ENCODE peak calls at places on chromosomes 2 and 18, in five cellular contexts. S is stomach, G is breast epithelium, O is SK-N-SH, Y is sigmoid colon. L is an unnamed sample.

GRCh38 chr2:128442891-128443302 is 124.2 kb upstream of the HS6ST1 start:
- DNase-seq in G (no peak), O (no peak), Y (peak), S (peak), L (peak)

GRCh38 chr2:8819194-8819593 is 18.2 kb downstream of the KIDINS220 start:
- DNase-seq in G (no peak), S (no peak), O (no peak), Y (no peak), L (no peak)

GRCh38 chr2:113208995-113209868 is 35.5 kb downstream of the PSD4 start:
- DNase-seq in Y (no peak), G (no peak), O (no peak), S (no peak), L (peak)

GRCh38 chr2:74199871-74200305 is 1.5 kb downstream of the MTHFD2 start:
- DNase-seq in S (no peak), O (no peak), Y (no peak), G (no peak), L (no peak)

GRCh38 chr2:84904717-84905174 is 710 bp upstream of the TMSB10 start:
- DNase-seq in S (peak), O (peak), Y (peak), G (peak), L (peak)

GRCh38 chr2:107174126-107174525 is 288.2 kb upstream of the ST6GAL2 start:
- DNase-seq in O (no peak), Y (no peak), S (no peak), G (no peak), L (no peak)

GRCh38 chr2:199468561-199469513 is 11.1 kb upstream of the SATB2 start:
- DNase-seq in Y (peak), O (peak), S (no peak), G (no peak), L (peak)

GRCh38 chr18:49619792-49620191 is 57.9 kb downstream of the LIPG start:
- DNase-seq in G (no peak), Y (no peak), O (no peak), S (no peak), L (no peak)

GRCh38 chr2:74255660-74256228 is 57.3 kb downstream of the MTHFD2 start:
- DNase-seq in O (no peak), Y (no peak), G (no peak), S (no peak), L (no peak)

GRCh38 chr18:61898576-61899205 is 5.9 kb upstream of the RNF152 start:
- DNase-seq in S (no peak), Y (no peak), G (no peak), O (no peak), L (no peak)

GRCh38 chr18:49694402-49694801 is 118.9 kb downstream of the ACAA2 start:
- DNase-seq in G (no peak), O (no peak), Y (no peak), S (no peak), L (no peak)

GRCh38 chr2:10982931-10983701 is 71.4 kb downstream of the KCNF1 start:
- DNase-seq in G (no peak), S (no peak), Y (peak), O (no peak), L (peak)

GRCh38 chr2:100742884-100743283 is 77.1 kb upstream of the NPAS2 start:
- DNase-seq in G (no peak), S (no peak), Y (no peak), O (peak), L (no peak)

GRCh38 chr2:192546566-192546965 is 351.8 kb upstream of the TMEFF2 start:
- DNase-seq in O (no peak), G (no peak), S (no peak), Y (no peak), L (no peak)

GRCh38 chr18:70693196-70693595 is 404.4 kb downstream of the SOCS6 start:
- DNase-seq in O (no peak), S (no peak), G (no peak), Y (no peak), L (no peak)

GRCh38 chr2:64841462-64841861 is 147.7 kb upstream of the SLC1A4 start:
- DNase-seq in Y (no peak), G (no peak), O (no peak), S (no peak), L (no peak)

GRCh38 chr2:64837925-64838641 is 151.1 kb upstream of the SLC1A4 start:
- DNase-seq in Y (peak), G (no peak), O (no peak), S (no peak), L (no peak)

GRCh38 chr2:64838817-64839216 is 150.4 kb upstream of the SLC1A4 start:
- DNase-seq in O (no peak), Y (no peak), G (no peak), S (no peak), L (peak)

GRCh38 chr2:64840419-64840818 is 148.8 kb upstream of the SLC1A4 start:
- DNase-seq in S (no peak), Y (no peak), G (no peak), O (no peak), L (no peak)

DNA sequence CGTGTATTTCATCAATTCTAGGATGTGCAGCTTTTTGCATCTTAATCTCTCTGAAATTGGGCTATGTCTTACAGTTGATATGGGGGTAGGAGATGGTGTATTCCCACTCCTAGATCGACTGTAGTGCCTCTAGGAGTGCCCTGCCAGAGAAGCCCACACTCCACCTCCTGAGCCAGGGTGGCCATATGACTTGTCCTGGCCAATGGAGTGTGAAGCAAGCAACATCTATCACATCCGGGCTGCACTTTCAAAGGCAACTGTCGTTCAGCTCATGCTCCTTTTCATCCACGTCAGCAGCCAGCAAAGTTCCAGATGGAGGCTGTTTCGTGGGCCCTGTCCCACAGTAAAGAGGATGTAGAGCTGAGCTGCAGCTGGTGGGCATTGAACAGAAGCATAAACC is 149.4 kb upstream of the SLC1A4 start:
- DNase-seq in G (no peak), Y (no peak), S (no peak), O (no peak), L (peak)
- TF ChIP-seq POLR2AphosphoS5 in G (no peak), Y (no peak), S (no peak), O (no peak), L (no peak)

DNA sequence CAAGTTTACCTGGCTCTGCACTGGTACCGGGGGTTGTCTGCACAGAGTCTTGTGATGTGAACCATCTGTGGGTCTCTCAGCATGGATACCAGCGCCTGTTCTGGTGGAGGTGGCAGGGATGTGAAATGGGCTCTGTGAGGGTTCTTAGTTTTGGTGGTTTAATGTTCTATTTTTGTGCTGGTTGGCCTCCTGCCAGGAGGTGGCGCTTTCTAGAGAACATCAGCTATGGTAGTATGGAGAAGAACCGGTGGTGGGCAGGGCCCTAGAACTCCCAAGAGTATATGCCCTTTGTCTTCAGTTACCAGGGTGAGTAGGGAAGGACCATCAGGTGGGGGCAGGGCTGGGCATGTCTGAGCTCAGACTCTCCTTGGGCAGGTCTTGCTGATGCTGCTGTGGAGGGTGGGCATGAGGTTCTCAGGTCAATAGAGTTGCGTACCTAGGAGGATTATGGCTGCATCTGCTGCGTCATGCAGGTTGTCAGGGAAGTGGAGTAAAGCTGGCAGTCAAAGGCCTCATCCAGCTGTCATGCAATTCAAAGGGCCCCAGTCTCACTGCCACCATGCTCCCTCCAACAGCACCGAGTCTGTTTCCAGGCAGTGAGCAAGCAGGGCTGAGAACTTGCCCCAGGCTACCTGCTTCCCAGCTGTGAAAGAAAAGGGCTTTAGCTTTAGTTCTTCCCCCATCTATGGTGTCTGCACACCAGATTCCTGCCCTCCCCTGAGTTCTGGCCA is 278.0 kb downstream of the METTL4 start:
- DNase-seq in O (no peak), Y (no peak), S (no peak), G (no peak), L (no peak)
- H3K27ac ChIP-seq in O (no peak), Y (no peak), S (no peak), G (no peak), L (no peak)

DNA sequence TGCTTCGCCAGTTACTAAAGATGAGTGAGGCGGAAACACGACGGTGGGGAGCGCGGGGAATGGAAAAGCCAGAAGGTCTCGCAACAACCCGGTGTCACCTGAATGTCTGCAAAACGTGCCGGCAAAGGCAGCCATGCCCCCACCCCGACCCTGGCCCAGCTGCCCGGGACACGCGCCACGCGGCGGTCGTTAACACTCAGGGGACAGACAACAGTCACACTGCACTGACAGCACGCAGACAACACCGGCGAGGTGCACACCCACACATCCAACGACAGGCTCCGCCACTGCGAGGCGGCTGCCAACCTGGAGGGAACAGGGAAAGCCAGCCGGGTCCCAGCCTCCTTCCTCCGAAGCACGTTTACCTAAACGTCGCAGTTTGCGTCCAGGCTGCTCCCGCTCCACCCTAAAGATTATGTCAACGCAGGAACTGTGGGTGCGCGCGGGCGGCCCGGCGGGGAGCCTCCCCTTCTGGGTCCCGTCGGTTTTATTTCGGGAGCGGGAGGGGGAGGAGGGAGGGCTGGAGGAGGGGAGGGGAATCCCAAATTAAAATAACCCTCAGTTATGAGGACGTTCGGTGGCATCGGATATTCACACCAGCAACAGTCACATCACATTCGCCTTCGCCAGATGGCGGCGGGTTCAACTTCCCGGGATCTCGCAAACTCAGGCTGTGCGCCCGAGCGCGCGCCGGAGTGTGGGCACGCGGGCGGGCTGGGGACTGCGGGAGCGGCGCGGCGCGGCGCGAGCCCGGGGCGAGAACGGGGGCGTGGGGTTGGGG is 694 bp downstream of the PTGR3 start:
- DNase-seq in O (peak), Y (peak), S (peak), G (no peak), L (no peak)
- TF ChIP-seq POLR2AphosphoS5 in O (no peak), Y (peak), S (no peak), G (no peak), L (no peak)

DNA sequence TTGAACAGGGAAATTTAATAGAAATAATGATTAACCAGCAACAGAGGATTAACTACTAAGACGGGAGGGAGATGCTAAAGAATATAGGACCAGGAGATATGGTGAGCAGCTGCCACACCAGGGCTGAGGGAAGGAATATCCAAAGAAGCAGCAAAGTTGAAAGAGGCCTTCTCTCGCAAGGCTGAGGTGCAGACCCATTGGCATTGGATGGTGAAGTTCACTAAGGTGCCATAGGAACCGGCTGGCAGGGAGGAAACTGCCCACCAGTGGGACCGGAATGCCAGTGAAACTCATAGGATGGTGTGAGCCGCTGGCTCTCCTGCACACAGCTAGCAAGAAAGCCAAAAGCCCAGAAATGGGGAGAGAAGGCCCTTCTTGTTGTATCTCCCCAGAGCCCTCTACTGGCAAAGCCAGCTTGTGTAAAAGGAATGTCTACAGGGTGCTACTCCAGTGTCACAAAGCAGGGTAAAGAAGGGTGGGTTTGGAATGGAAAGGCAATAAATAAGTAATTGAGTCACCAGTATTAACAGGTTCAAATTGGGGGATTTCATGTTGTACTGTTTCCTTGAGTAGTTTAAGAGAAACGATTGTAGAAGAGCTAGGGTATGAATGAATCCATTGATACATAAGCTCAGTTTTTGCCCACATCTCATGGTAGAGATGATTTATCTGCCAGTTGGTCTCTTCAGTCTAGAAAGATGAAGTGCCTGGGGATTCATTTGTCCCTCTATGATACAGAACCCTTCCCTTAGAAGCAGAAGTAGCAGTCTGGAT is 36.0 kb downstream of the FARP2 start:
- DNase-seq in G (no peak), O (peak), Y (no peak), S (peak), L (no peak)
- H3K27ac ChIP-seq in G (no peak), O (no peak), Y (no peak), S (no peak), L (no peak)

GRCh38 chr2:163347982-163348842 is 387.6 kb downstream of the FIGN start:
- DNase-seq in S (peak), G (peak), Y (peak), O (no peak), L (peak)
- TF ChIP-seq POLR2AphosphoS5 in S (peak), G (peak), Y (peak), O (no peak), L (no peak)

DNA sequence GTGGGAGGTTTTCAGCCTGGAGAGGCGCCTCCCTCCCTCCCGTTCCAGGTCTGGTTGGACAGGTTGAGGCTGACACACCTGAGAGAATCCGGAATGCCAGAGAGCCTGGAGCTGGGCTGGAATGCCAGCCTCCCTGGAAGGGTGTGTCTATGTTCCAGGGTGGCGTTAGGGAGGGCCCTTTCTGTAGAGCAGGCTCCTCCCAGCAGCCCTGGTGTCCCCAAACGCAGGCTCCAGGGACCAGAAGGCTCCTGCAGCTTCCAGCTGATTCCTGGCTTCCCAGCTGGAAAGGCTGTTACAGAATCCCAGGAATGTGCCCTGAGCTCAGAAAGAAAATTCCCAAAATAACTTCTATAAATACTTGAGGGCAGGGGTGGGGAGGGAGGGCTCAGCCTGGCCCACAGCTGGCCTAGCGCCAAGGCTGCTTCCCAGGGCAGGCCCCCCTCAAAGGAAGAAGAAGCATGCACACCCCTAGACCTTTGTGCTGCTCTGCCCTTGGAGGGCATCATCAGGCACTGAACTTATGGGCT is 85.4 kb downstream of the STPG4 start:
- DNase-seq in G (peak), Y (no peak), S (peak), O (peak), L (no peak)
- H3K27ac ChIP-seq in G (peak), Y (peak), S (peak), O (peak), L (peak)

GRCh38 chr2:189308056-189308790 is 128.7 kb upstream of the COL5A2 start:
- DNase-seq in S (no peak), G (no peak), O (no peak), Y (no peak), L (no peak)
- TF ChIP-seq POLR2AphosphoS5 in S (no peak), G (no peak), O (no peak), Y (no peak), L (no peak)

GRCh38 chr18:42480521-42480920 is 525.5 kb downstream of the PIK3C3 start:
- DNase-seq in S (no peak), O (no peak), G (no peak), Y (no peak), L (no peak)

GRCh38 chr18:42477261-42477660 is 522.2 kb downstream of the PIK3C3 start:
- DNase-seq in G (no peak), O (no peak), Y (no peak), S (no peak), L (no peak)

GRCh38 chr18:42471886-42472285 is 516.9 kb downstream of the PIK3C3 start:
- DNase-seq in O (no peak), G (no peak), S (no peak), Y (no peak), L (no peak)

GRCh38 chr18:42473611-42474010 is 518.6 kb downstream of the PIK3C3 start:
- DNase-seq in S (no peak), G (no peak), O (no peak), Y (no peak), L (no peak)

DNA sequence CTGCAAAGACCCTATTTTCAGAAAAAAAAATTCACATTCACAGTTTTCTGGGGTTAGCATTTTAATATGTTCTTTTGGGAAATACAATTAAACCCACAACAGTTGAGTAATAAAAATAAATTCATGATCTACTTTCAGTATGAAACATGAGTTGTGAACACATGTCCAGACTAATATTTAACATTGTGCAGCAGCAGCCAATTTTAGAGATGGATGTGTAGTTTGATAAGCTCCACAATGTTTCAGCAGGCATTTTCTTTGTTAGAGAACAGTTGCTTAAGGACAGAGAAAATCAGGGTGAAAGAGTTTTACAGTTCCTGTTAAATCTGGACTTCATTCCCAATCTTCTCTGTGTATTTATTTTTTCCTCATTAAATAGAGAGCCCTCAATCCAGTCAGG is 519.5 kb downstream of the PIK3C3 start:
- DNase-seq in G (no peak), O (peak), S (no peak), Y (no peak), L (no peak)
- H3K27ac ChIP-seq in G (no peak), O (no peak), S (no peak), Y (no peak), L (no peak)

GRCh38 chr2:19809206-19809605 is 92.6 kb downstream of the TTC32 start:
- DNase-seq in Y (no peak), G (no peak), S (no peak), O (no peak), L (no peak)

GRCh38 chr2:19810637-19811036 is 91.1 kb downstream of the TTC32 start:
- DNase-seq in O (no peak), G (no peak), S (no peak), Y (no peak), L (no peak)

GRCh38 chr2:19812166-19812565 is 89.6 kb downstream of the TTC32 start:
- DNase-seq in O (no peak), S (no peak), Y (peak), G (no peak), L (no peak)

GRCh38 chr2:19810148-19810547 is 91.6 kb downstream of the TTC32 start:
- DNase-seq in Y (no peak), S (no peak), G (no peak), O (no peak), L (no peak)

DNA sequence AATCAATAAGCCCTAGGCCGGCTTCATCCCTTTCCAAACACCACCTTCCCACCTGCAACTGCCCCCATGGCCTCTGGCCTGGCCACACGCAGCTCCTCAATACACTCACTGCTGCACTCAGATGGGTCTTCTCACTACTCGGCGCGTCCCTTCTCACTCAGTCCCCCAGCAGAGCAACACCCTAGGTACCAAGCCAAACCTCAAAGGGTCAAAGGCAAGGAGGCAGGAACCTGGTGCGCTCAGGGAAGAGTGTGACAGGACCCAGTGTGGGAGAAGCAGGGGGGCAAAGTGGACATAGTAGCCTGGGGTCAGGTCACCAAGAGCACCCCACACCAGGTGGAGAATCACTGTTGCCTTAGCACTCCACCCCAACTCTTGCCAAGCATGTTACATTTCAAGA is 90.6 kb downstream of the TTC32 start:
- DNase-seq in S (no peak), G (no peak), Y (no peak), O (no peak), L (no peak)
- TF ChIP-seq POLR2AphosphoS5 in S (no peak), G (no peak), Y (no peak), O (no peak), L (no peak)

DNA sequence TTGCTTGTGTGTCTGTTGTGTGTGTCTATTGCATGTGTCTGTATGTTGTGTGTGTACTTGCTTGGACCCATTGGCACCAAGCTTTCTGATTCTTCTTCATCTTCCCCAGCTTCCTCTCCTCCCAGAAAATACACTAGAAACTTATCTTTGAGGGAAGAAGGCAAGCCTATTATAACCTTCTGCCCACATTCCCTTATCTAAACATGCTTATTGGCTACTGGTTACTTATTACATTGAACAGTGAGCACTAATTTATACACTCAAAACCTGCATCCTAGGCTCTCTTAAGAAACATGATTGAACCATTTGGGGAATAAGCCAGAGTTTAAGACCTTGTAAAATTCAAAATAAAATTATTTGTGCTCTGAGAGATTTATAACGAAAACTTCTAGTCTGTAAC is 26.5 kb downstream of the SLC9A4 start:
- DNase-seq in O (no peak), S (no peak), G (no peak), Y (no peak), L (no peak)
- H3K27ac ChIP-seq in O (no peak), S (peak), G (no peak), Y (no peak), L (no peak)